ENCODE peak calls at places on chromosomes 16 and 17, in nine cellular contexts. N, D, O, Q, V, F, C, P and K are unnamed samples.

GRCh38 chr17:78573955-78574354 is 3.2 kb downstream of the DNAH17 start:
- DNase-seq in N (no peak), D (no peak), Q (peak; percentile 60), P (no peak), C (no peak), F (no peak), O (no peak), V (no peak), K (no peak)

GRCh38 chr17:29789186-29790170 is 140.6 kb downstream of the SSH2 start:
- DNase-seq in Q (no peak), N (no peak), V (peak; percentile 41), C (no peak), F (no peak), P (no peak), O (peak; percentile 60), D (no peak), K (no peak)

GRCh38 chr16:28504707-28505404 is 1.8 kb downstream of the IL27 start:
- DNase-seq in N (no peak), V (no peak), P (no peak), C (no peak), O (no peak), Q (no peak), F (no peak), D (no peak), K (no peak)

GRCh38 chr17:56125830-56126819 is 27.1 kb upstream of the ANKFN1 start:
- DNase-seq in D (no peak), V (peak; percentile 85), N (peak; percentile 35), F (no peak), P (no peak), C (no peak), Q (no peak), O (no peak), K (no peak)

GRCh38 chr16:80084614-80085013 is 456.2 kb upstream of the DYNLRB2 start:
- DNase-seq in O (peak; percentile 70), D (no peak), C (no peak), V (peak; percentile 55), P (peak; percentile 39), N (peak; percentile 33), Q (no peak), F (peak; percentile 10), K (no peak)

GRCh38 chr17:4818276-4818675 is 11.3 kb downstream of the PLD2 start:
- DNase-seq in V (no peak), P (no peak), C (no peak), Q (no peak), O (no peak), N (peak; percentile 87), F (no peak), D (no peak), K (no peak)

GRCh38 chr17:31226950-31227349 is 70.1 kb downstream of the OMG start:
- DNase-seq in P (no peak), D (no peak), N (no peak), F (no peak), C (no peak), Q (no peak), O (no peak), V (no peak), K (no peak)

GRCh38 chr17:71110326-71110725 is 941.0 kb downstream of the KCNJ2 start:
- DNase-seq in D (no peak), N (no peak), Q (no peak), C (no peak), V (peak; percentile 17), P (peak; percentile 20), F (no peak), O (no peak), K (no peak)

GRCh38 chr17:16923097-16923903 is 48.6 kb downstream of the TNFRSF13B start:
- DNase-seq in C (no peak), O (no peak), D (no peak), P (no peak), N (peak; percentile 29), V (no peak), Q (no peak), F (no peak), K (no peak)

GRCh38 chr17:64020068-64020766 is at the start of gene ICAM2:
- DNase-seq in C (peak; percentile 80), V (no peak), D (peak; percentile 52), N (peak; percentile 32), O (no peak), Q (no peak), P (no peak), F (peak; percentile 79), K (peak; percentile 70)

GRCh38 chr17:79183221-79184158 is 108.9 kb downstream of the ENGASE start:
- DNase-seq in D (peak; percentile 26), C (no peak), V (no peak), P (no peak), N (peak; percentile 98), F (no peak), O (no peak), Q (peak; percentile 73), K (no peak)

GRCh38 chr16:84665843-84666242 is 17.5 kb downstream of the KLHL36 start:
- DNase-seq in N (no peak), O (no peak), C (no peak), P (no peak), F (no peak), Q (no peak), D (no peak), V (no peak), K (no peak)

GRCh38 chr17:17917394-17917793 is 54.8 kb downstream of the TOM1L2 start:
- DNase-seq in O (no peak), V (peak; percentile 58), F (no peak), C (no peak), Q (no peak), D (no peak), N (no peak), P (no peak), K (no peak)

GRCh38 chr17:7959503-7960253 is 27.7 kb downstream of the CNTROB start:
- DNase-seq in O (no peak), C (no peak), N (no peak), V (no peak), D (no peak), P (no peak), Q (no peak), F (no peak), K (no peak)

GRCh38 chr17:55161935-55162555 is 102.7 kb upstream of the HLF start:
- DNase-seq in P (peak; percentile 97), Q (no peak), D (no peak), F (no peak), O (no peak), V (peak; percentile 76), N (no peak), C (no peak), K (no peak)

GRCh38 chr16:75789237-75789636 is 62.9 kb upstream of the CPHXL start:
- DNase-seq in P (no peak), C (no peak), D (peak; percentile 65), O (no peak), Q (peak; percentile 69), N (peak; percentile 58), V (peak; percentile 46), F (no peak), K (no peak)

GRCh38 chr17:74276561-74277009 is 2.6 kb downstream of the DNAI2 start:
- DNase-seq in P (no peak), F (no peak), V (peak; percentile 5), C (no peak), N (no peak), O (no peak), Q (no peak), D (no peak), K (no peak)

GRCh38 chr16:84773312-84773711 is 46.5 kb upstream of the CRISPLD2 start:
- DNase-seq in F (no peak), O (no peak), V (no peak), N (no peak), Q (no peak), D (no peak), C (no peak), P (no peak), K (no peak)

GRCh38 chr17:69607162-69607834 is 192.8 kb downstream of the MAP2K6 start:
- DNase-seq in C (no peak), V (peak; percentile 87), Q (peak; percentile 59), N (peak; percentile 57), D (peak; percentile 34), P (no peak), O (peak; percentile 80), F (peak; percentile 33), K (peak; percentile 5)

GRCh38 chr16:64440421-64440831 is 681.4 kb downstream of the CDH11 start:
- DNase-seq in D (no peak), N (no peak), P (peak; percentile 91), F (no peak), C (no peak), V (peak; percentile 99), Q (no peak), O (no peak), K (no peak)